ENCODE peak calls at places on chromosomes 5 and 9, in eight cellular contexts. One of them, this sample, is unnamed.

GRCh38 chr9:110452227-110452801 is 114.7 kb upstream of the TXNDC8 start:
- DNase-seq in epithelial cell of esophagus: peak
- DNase-seq in astrocyte: no peak
- DNase-seq in AG09309: no peak
- DNase-seq in NB4: peak
- DNase-seq in mammary epithelial cell: peak
- DNase-seq in upper lobe of right lung: no peak
- DNase-seq in IMR-90: peak
- DNase-seq in this sample: no peak

GRCh38 chr5:140220032-140220697 is 45.2 kb downstream of the CYSTM1 start:
- DNase-seq in mammary epithelial cell: peak
- DNase-seq in epithelial cell of esophagus: peak
- DNase-seq in astrocyte: peak
- DNase-seq in NB4: no peak
- DNase-seq in AG09309: no peak
- DNase-seq in IMR-90: peak
- DNase-seq in upper lobe of right lung: no peak
- DNase-seq in this sample: no peak

GRCh38 chr9:100287186-100287585 is 65.6 kb downstream of the TEX10 start:
- DNase-seq in NB4: no peak
- DNase-seq in AG09309: no peak
- DNase-seq in astrocyte: peak
- DNase-seq in mammary epithelial cell: no peak
- DNase-seq in epithelial cell of esophagus: no peak
- DNase-seq in IMR-90: no peak
- DNase-seq in upper lobe of right lung: no peak
- DNase-seq in this sample: no peak

GRCh38 chr5:80744149-80744548 is 89.4 kb upstream of the DHFR start:
- DNase-seq in epithelial cell of esophagus: no peak
- DNase-seq in NB4: no peak
- DNase-seq in IMR-90: no peak
- DNase-seq in upper lobe of right lung: no peak
- DNase-seq in mammary epithelial cell: no peak
- DNase-seq in astrocyte: no peak
- DNase-seq in AG09309: no peak
- DNase-seq in this sample: no peak

GRCh38 chr9:103707181-103707580 is 386.9 kb upstream of the SMC2 start:
- DNase-seq in AG09309: no peak
- DNase-seq in astrocyte: no peak
- DNase-seq in epithelial cell of esophagus: no peak
- DNase-seq in upper lobe of right lung: no peak
- DNase-seq in NB4: no peak
- DNase-seq in mammary epithelial cell: peak
- DNase-seq in IMR-90: no peak
- DNase-seq in this sample: no peak

GRCh38 chr9:127154390-127155191 is 32.2 kb upstream of the ANGPTL2 start:
- DNase-seq in IMR-90: peak
- DNase-seq in epithelial cell of esophagus: no peak
- DNase-seq in AG09309: peak
- DNase-seq in NB4: no peak
- DNase-seq in mammary epithelial cell: no peak
- DNase-seq in upper lobe of right lung: peak
- DNase-seq in astrocyte: peak
- DNase-seq in this sample: peak

GRCh38 chr5:103867857-103868598 is 305.4 kb upstream of the NUDT12 start:
- DNase-seq in astrocyte: peak
- DNase-seq in mammary epithelial cell: peak
- DNase-seq in epithelial cell of esophagus: no peak
- DNase-seq in AG09309: no peak
- DNase-seq in upper lobe of right lung: no peak
- DNase-seq in NB4: peak
- DNase-seq in IMR-90: no peak
- DNase-seq in this sample: no peak

GRCh38 chr5:61320860-61321259 is 11.2 kb upstream of the ZSWIM6 start:
- DNase-seq in upper lobe of right lung: no peak
- DNase-seq in astrocyte: no peak
- DNase-seq in mammary epithelial cell: no peak
- DNase-seq in IMR-90: no peak
- DNase-seq in AG09309: no peak
- DNase-seq in NB4: peak
- DNase-seq in epithelial cell of esophagus: no peak
- DNase-seq in this sample: no peak

GRCh38 chr9:74172874-74173273 is 324.3 kb upstream of the RORB start:
- DNase-seq in mammary epithelial cell: no peak
- DNase-seq in IMR-90: no peak
- DNase-seq in AG09309: no peak
- DNase-seq in epithelial cell of esophagus: no peak
- DNase-seq in upper lobe of right lung: no peak
- DNase-seq in NB4: peak
- DNase-seq in astrocyte: no peak
- DNase-seq in this sample: no peak

GRCh38 chr9:137064027-137064879 is 6.1 kb downstream of the SAPCD2 start:
- DNase-seq in epithelial cell of esophagus: peak
- DNase-seq in IMR-90: no peak
- DNase-seq in AG09309: no peak
- DNase-seq in astrocyte: no peak
- DNase-seq in NB4: peak
- DNase-seq in mammary epithelial cell: no peak
- DNase-seq in upper lobe of right lung: peak
- DNase-seq in this sample: no peak

GRCh38 chr5:171336486-171337206 is 27.6 kb downstream of the TLX3 start:
- DNase-seq in upper lobe of right lung: no peak
- DNase-seq in NB4: peak
- DNase-seq in AG09309: peak
- DNase-seq in mammary epithelial cell: peak
- DNase-seq in IMR-90: peak
- DNase-seq in epithelial cell of esophagus: peak
- DNase-seq in astrocyte: peak
- DNase-seq in this sample: no peak

GRCh38 chr5:55600536-55601208 is 65.9 kb upstream of the PLPP1 start:
- DNase-seq in upper lobe of right lung: no peak
- DNase-seq in AG09309: no peak
- DNase-seq in astrocyte: peak
- DNase-seq in NB4: peak
- DNase-seq in IMR-90: peak
- DNase-seq in epithelial cell of esophagus: no peak
- DNase-seq in mammary epithelial cell: no peak
- DNase-seq in this sample: no peak

GRCh38 chr5:133321286-133321832 is 269.5 kb downstream of the HSPA4 start:
- DNase-seq in AG09309: no peak
- DNase-seq in mammary epithelial cell: no peak
- DNase-seq in NB4: no peak
- DNase-seq in epithelial cell of esophagus: no peak
- DNase-seq in astrocyte: no peak
- DNase-seq in IMR-90: no peak
- DNase-seq in upper lobe of right lung: no peak
- DNase-seq in this sample: peak

GRCh38 chr9:127509261-127509954 is 58.1 kb downstream of the LRSAM1 start:
- DNase-seq in IMR-90: no peak
- DNase-seq in upper lobe of right lung: no peak
- DNase-seq in mammary epithelial cell: no peak
- DNase-seq in NB4: no peak
- DNase-seq in epithelial cell of esophagus: no peak
- DNase-seq in AG09309: no peak
- DNase-seq in astrocyte: no peak
- DNase-seq in this sample: no peak

GRCh38 chr5:17228833-17229291 is 11.4 kb downstream of the BASP1 start:
- DNase-seq in mammary epithelial cell: peak
- DNase-seq in epithelial cell of esophagus: peak
- DNase-seq in NB4: no peak
- DNase-seq in astrocyte: peak
- DNase-seq in AG09309: no peak
- DNase-seq in IMR-90: peak
- DNase-seq in upper lobe of right lung: no peak
- DNase-seq in this sample: no peak

GRCh38 chr9:4678679-4679267 is 596 bp upstream of the CDC37L1 start:
- DNase-seq in upper lobe of right lung: no peak
- DNase-seq in epithelial cell of esophagus: no peak
- DNase-seq in AG09309: no peak
- DNase-seq in mammary epithelial cell: peak
- DNase-seq in astrocyte: no peak
- DNase-seq in IMR-90: peak
- DNase-seq in NB4: peak
- DNase-seq in this sample: no peak

GRCh38 chr9:77707696-77708095 is 59.6 kb upstream of the GNA14 start:
- DNase-seq in epithelial cell of esophagus: peak
- DNase-seq in IMR-90: peak
- DNase-seq in NB4: no peak
- DNase-seq in AG09309: peak
- DNase-seq in astrocyte: peak
- DNase-seq in mammary epithelial cell: peak
- DNase-seq in upper lobe of right lung: no peak
- DNase-seq in this sample: peak

GRCh38 chr5:126309860-126310259 is 113.3 kb upstream of the GRAMD2B start:
- DNase-seq in astrocyte: peak
- DNase-seq in IMR-90: no peak
- DNase-seq in upper lobe of right lung: no peak
- DNase-seq in AG09309: no peak
- DNase-seq in NB4: no peak
- DNase-seq in epithelial cell of esophagus: peak
- DNase-seq in mammary epithelial cell: peak
- DNase-seq in this sample: no peak

GRCh38 chr5:2491846-2492245 is 259.6 kb downstream of the IRX2 start:
- DNase-seq in upper lobe of right lung: no peak
- DNase-seq in epithelial cell of esophagus: no peak
- DNase-seq in mammary epithelial cell: no peak
- DNase-seq in AG09309: no peak
- DNase-seq in NB4: no peak
- DNase-seq in IMR-90: no peak
- DNase-seq in astrocyte: no peak
- DNase-seq in this sample: no peak

GRCh38 chr5:139492700-139493192 is 10.2 kb upstream of the STING1 start:
- DNase-seq in AG09309: no peak
- DNase-seq in mammary epithelial cell: peak
- DNase-seq in astrocyte: peak
- DNase-seq in epithelial cell of esophagus: no peak
- DNase-seq in IMR-90: peak
- DNase-seq in NB4: no peak
- DNase-seq in upper lobe of right lung: no peak
- DNase-seq in this sample: no peak

DNA sequence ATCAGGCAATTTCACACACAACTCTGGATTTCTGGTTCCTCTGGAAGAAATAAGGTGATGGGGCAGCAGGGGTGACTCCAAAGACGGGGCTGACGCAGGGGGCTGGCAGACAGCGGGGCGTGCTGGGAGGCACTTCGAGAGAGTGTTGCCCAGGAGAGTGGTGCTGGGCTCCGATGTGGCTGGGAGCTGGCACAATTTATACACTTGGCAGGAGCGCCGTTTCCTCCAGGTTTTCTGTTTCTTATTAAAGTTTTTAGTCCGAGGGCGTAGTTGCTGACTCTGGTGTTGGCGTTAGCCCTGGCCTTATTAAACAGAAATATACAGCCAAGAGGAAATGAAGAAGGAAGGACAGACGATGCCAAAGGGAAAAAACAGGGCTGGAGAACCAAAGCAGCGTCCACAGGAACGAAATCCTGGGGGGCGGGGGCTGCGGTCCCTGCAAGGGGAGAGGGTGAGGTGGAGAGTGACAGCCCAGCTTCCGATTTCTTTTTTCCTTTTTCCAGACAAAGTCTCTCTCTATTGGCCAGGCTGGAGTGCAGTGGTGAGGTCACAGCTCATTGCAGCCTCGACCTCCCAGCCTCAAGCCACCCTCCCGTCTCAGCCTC is 139.6 kb upstream of the PHYKPL start:
- DNase-seq in upper lobe of right lung: no peak
- DNase-seq in mammary epithelial cell: no peak
- DNase-seq in AG09309: no peak
- DNase-seq in epithelial cell of esophagus: no peak
- DNase-seq in astrocyte: no peak
- DNase-seq in IMR-90: no peak
- DNase-seq in NB4: no peak
- DNase-seq in this sample: peak
- H3K4me3 ChIP-seq in upper lobe of right lung: no peak
- H3K4me3 ChIP-seq in mammary epithelial cell: no peak
- H3K4me3 ChIP-seq in AG09309: no peak
- H3K4me3 ChIP-seq in epithelial cell of esophagus: no peak
- H3K4me3 ChIP-seq in astrocyte: no peak
- H3K4me3 ChIP-seq in IMR-90: no peak
- H3K4me3 ChIP-seq in NB4: no peak
- H3K4me3 ChIP-seq in this sample: no peak

GRCh38 chr9:106717686-106718085 is 145.3 kb upstream of the ZNF462 start:
- DNase-seq in AG09309: peak
- DNase-seq in astrocyte: peak
- DNase-seq in NB4: no peak
- DNase-seq in epithelial cell of esophagus: peak
- DNase-seq in upper lobe of right lung: no peak
- DNase-seq in mammary epithelial cell: peak
- DNase-seq in IMR-90: peak
- DNase-seq in this sample: no peak

GRCh38 chr9:106716820-106717219 is 146.1 kb upstream of the ZNF462 start:
- DNase-seq in mammary epithelial cell: no peak
- DNase-seq in upper lobe of right lung: no peak
- DNase-seq in NB4: no peak
- DNase-seq in IMR-90: peak
- DNase-seq in astrocyte: no peak
- DNase-seq in epithelial cell of esophagus: no peak
- DNase-seq in AG09309: no peak
- DNase-seq in this sample: no peak

GRCh38 chr9:106718996-106719395 is 144.0 kb upstream of the ZNF462 start:
- DNase-seq in NB4: no peak
- DNase-seq in IMR-90: peak
- DNase-seq in AG09309: no peak
- DNase-seq in astrocyte: peak
- DNase-seq in epithelial cell of esophagus: peak
- DNase-seq in upper lobe of right lung: no peak
- DNase-seq in mammary epithelial cell: peak
- DNase-seq in this sample: no peak

GRCh38 chr9:106726070-106726815 is 136.7 kb upstream of the ZNF462 start:
- DNase-seq in mammary epithelial cell: no peak
- DNase-seq in astrocyte: no peak
- DNase-seq in IMR-90: no peak
- DNase-seq in upper lobe of right lung: no peak
- DNase-seq in epithelial cell of esophagus: no peak
- DNase-seq in NB4: no peak
- DNase-seq in AG09309: no peak
- DNase-seq in this sample: no peak

GRCh38 chr9:106722051-106722753 is 140.8 kb upstream of the ZNF462 start:
- DNase-seq in upper lobe of right lung: no peak
- DNase-seq in IMR-90: no peak
- DNase-seq in NB4: no peak
- DNase-seq in astrocyte: no peak
- DNase-seq in mammary epithelial cell: no peak
- DNase-seq in AG09309: no peak
- DNase-seq in epithelial cell of esophagus: no peak
- DNase-seq in this sample: no peak
- H3K4me3 ChIP-seq in upper lobe of right lung: no peak
- H3K4me3 ChIP-seq in IMR-90: no peak
- H3K4me3 ChIP-seq in NB4: no peak
- H3K4me3 ChIP-seq in astrocyte: no peak
- H3K4me3 ChIP-seq in mammary epithelial cell: no peak
- H3K4me3 ChIP-seq in AG09309: no peak
- H3K4me3 ChIP-seq in epithelial cell of esophagus: no peak
- H3K4me3 ChIP-seq in this sample: no peak

GRCh38 chr5:154086641-154087040 is 47.9 kb downstream of the MFAP3 start:
- DNase-seq in astrocyte: no peak
- DNase-seq in upper lobe of right lung: no peak
- DNase-seq in AG09309: no peak
- DNase-seq in IMR-90: no peak
- DNase-seq in epithelial cell of esophagus: no peak
- DNase-seq in NB4: no peak
- DNase-seq in mammary epithelial cell: no peak
- DNase-seq in this sample: no peak
- H3K4me3 ChIP-seq in astrocyte: no peak
- H3K4me3 ChIP-seq in upper lobe of right lung: no peak
- H3K4me3 ChIP-seq in AG09309: no peak
- H3K4me3 ChIP-seq in IMR-90: no peak
- H3K4me3 ChIP-seq in epithelial cell of esophagus: no peak
- H3K4me3 ChIP-seq in NB4: no peak
- H3K4me3 ChIP-seq in mammary epithelial cell: no peak
- H3K4me3 ChIP-seq in this sample: no peak

GRCh38 chr5:179975713-179976030 is 68.0 kb upstream of the TBC1D9B start:
- DNase-seq in NB4: no peak
- DNase-seq in IMR-90: no peak
- DNase-seq in astrocyte: no peak
- DNase-seq in upper lobe of right lung: no peak
- DNase-seq in epithelial cell of esophagus: no peak
- DNase-seq in AG09309: no peak
- DNase-seq in mammary epithelial cell: no peak
- DNase-seq in this sample: no peak
- H3K4me3 ChIP-seq in NB4: no peak
- H3K4me3 ChIP-seq in IMR-90: no peak
- H3K4me3 ChIP-seq in astrocyte: no peak
- H3K4me3 ChIP-seq in upper lobe of right lung: no peak
- H3K4me3 ChIP-seq in epithelial cell of esophagus: no peak
- H3K4me3 ChIP-seq in AG09309: no peak
- H3K4me3 ChIP-seq in mammary epithelial cell: no peak
- H3K4me3 ChIP-seq in this sample: no peak

This sample was measured in aorta.